ENCODE peak calls at places on chromosomes 6 and 20, in seven cellular contexts. D, K, B, H, W, G and A are unnamed samples.

GRCh38 chr6:151705994-151706733 is 101.3 kb upstream of the ESR1 start:
- DNase-seq in G (no peak), H (no peak), K (no peak), D (no peak), B (no peak), W (no peak), A (no peak)

GRCh38 chr6:159174263-159174974 is 5.2 kb downstream of the FNDC1 start:
- DNase-seq in W (peak; percentile 74), K (no peak), G (peak; percentile 70), D (peak; percentile 74), H (peak; percentile 46), B (peak; percentile 82), A (peak; percentile 38)

GRCh38 chr6:2263896-2264295 is 18.5 kb upstream of the GMDS start:
- DNase-seq in W (no peak), H (no peak), K (no peak), D (no peak), B (no peak), G (no peak), A (no peak)

GRCh38 chr6:24358219-24358821 is 461 bp upstream of the DCDC2 start:
- DNase-seq in B (no peak), D (no peak), G (peak; percentile 24), W (no peak), K (no peak), H (no peak), A (no peak)

GRCh38 chr6:83464741-83465140 is 33.9 kb upstream of the ME1 start:
- DNase-seq in K (no peak), G (no peak), B (no peak), H (no peak), W (no peak), D (no peak), A (peak; percentile 91)

GRCh38 chr6:14849224-14849623 is 396.6 kb upstream of the JARID2 start:
- DNase-seq in W (no peak), B (no peak), H (no peak), D (no peak), G (no peak), K (no peak), A (no peak)

GRCh38 chr6:155200012-155200411 is 63.8 kb upstream of the CLDN20 start:
- DNase-seq in B (no peak), K (no peak), H (no peak), G (no peak), W (no peak), D (no peak), A (no peak)

GRCh38 chr20:1718604-1719384 is 61.2 kb upstream of the SIRPG start:
- DNase-seq in K (no peak), H (no peak), W (no peak), D (peak; percentile 36), B (no peak), G (no peak), A (peak; percentile 98)

GRCh38 chr6:55836945-55837344 is 38.4 kb downstream of the BMP5 start:
- DNase-seq in W (no peak), D (no peak), B (no peak), H (no peak), G (no peak), K (no peak), A (no peak)

GRCh38 chr6:110475255-110475654 is 1.2 kb downstream of the SLC22A16 start:
- DNase-seq in K (peak; percentile 14), D (peak; percentile 12), G (no peak), H (no peak), B (no peak), W (peak; percentile 25), A (no peak)

GRCh38 chr6:156776470-156776840 is 723 bp upstream of the ARID1B start:
- DNase-seq in K (no peak), W (no peak), G (no peak), H (no peak), B (peak; percentile 40), D (peak; percentile 64), A (peak; percentile 17)

GRCh38 chr20:7859371-7859802 is 80.9 kb downstream of the HAO1 start:
- DNase-seq in B (peak; percentile 30), K (no peak), G (no peak), D (peak; percentile 80), W (no peak), H (no peak), A (peak; percentile 72)

GRCh38 chr20:23257106-23257761 is 93.4 kb upstream of the NXT1 start:
- DNase-seq in G (no peak), B (no peak), H (no peak), W (no peak), K (no peak), D (no peak), A (no peak)

GRCh38 chr20:36467076-36467999 is 74.0 kb upstream of the MYL9 start:
- DNase-seq in B (no peak), W (peak; percentile 68), D (peak; percentile 42), H (no peak), G (peak; percentile 50), K (no peak), A (peak; percentile 34)
- H3K4me1 ChIP-seq in B (peaks cover 58% of the 10 kb centered on the region), W (peaks cover 100% of the 10 kb centered on the region), D (peaks cover 55% of the 10 kb centered on the region), H (peaks cover 96% of the 10 kb centered on the region), G (peaks cover 28% of the 10 kb centered on the region), K (peaks cover 90% of the 10 kb centered on the region), A (peaks cover 26% of the 10 kb centered on the region)

DNA sequence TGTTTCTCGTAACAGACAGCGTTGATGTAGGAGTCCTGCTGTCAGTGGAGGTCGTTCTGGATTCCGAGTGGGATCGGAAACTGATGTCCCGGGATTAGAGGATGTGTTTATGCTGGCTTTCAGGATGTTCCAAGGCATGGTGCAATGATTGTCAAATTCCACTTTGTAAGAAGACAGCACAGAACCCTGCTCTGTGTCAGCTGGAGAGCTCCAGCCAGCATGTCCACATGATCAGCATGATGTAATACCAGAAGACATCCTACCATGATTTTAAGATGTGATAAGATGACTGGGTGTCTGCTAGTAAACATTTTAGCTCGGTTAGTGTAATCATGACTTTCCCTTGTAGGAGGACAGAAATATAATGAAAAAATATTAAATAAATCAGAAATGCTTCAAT is 20.3 kb downstream of the ENPP1 start:
- DNase-seq in G (no peak), W (no peak), B (no peak), D (no peak), K (no peak), H (no peak), A (no peak)
- H3K27ac ChIP-seq in G (peak overlapping the region; percentile 61), W (peak overlapping the region; percentile 30), B (no peak overlapping the region), D (no peak overlapping the region), K (no peak overlapping the region), H (no peak overlapping the region), A (no peak overlapping the region)

DNA sequence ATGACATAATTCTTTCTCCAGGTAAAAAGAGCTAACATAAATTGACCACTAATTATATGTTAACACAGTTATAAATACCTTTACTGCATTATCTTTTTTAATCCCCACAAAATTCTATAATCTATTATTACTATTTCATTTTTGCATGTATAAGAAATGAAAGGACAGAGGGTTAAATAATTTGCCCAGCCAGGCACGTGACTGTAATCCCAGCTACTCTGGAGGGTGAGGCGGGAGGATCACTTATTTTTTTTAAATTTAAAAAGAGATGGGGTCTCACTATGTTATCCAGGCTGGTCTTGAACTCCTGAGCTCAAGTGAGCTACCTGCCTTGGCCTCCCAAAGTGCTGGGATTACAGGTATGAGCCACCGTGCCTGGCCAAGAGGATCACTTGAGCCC is 121.9 kb downstream of the SGK1 start:
- DNase-seq in G (no peak), D (no peak), H (no peak), B (no peak), K (no peak), W (no peak), A (no peak)
- TF ChIP-seq CTCF in G (no peak), D (no peak), H (no peak), B (no peak), K (no peak), W (no peak), A (no peak)

GRCh38 chr20:32577657-32578056 is 7.5 kb downstream of the NOL4L start:
- DNase-seq in G (no peak), W (no peak), H (no peak), D (no peak), K (no peak), B (no peak), A (no peak)
- H3K4me1 ChIP-seq in G (no peaks in the 10 kb centered on the region), W (peaks cover 3% of the 10 kb centered on the region), H (peaks cover 15% of the 10 kb centered on the region), D (peaks cover 7% of the 10 kb centered on the region), K (no peaks in the 10 kb centered on the region), B (no peaks in the 10 kb centered on the region), A (no peaks in the 10 kb centered on the region)

DNA sequence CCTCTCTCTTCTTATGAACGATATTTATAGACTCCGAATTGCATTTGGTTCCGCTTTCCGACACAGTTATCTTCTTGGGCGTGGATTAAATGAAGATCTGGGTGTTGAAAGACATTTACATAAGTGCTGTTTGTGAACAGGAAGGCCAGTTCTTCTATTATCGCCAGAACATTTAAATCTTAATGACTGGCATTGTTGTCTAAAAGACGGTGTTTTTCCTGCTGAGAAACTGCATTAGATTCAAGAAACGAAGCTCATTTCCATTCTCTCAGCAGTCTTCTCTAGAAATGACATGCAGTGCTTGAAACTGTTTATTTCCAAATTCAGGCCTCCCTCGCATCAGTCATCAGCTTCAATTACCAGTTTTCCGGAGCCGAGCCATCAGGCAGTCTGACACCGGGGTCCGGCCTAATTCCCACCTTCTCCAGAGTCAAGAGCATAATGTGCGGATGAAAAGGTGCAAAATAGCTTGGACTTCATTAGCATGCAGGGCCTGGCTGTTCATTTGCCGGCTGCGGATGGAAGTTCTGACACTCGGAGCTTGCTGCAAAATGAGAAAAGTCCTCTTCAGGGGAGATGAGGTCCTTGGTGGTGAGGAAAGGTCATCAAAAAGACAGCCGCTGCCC is 15.9 kb downstream of the LINC00237 start:
- DNase-seq in H (no peak), G (no peak), W (no peak), B (no peak), D (no peak), K (no peak), A (no peak)
- H3K27ac ChIP-seq in H (no peak overlapping the region), G (no peak overlapping the region), W (no peak overlapping the region), B (no peak overlapping the region), D (no peak overlapping the region), K (no peak overlapping the region), A (no peak overlapping the region)

GRCh38 chr6:100228437-100229424 is 234.7 kb upstream of the MCHR2 start:
- DNase-seq in K (no peak), D (peak; percentile 63), B (peak; percentile 67), W (peak; percentile 72), G (peak; percentile 32), H (peak; percentile 51), A (peak; percentile 64)
- TF ChIP-seq CTCF in K (peak; percentile 14), D (peak; percentile 36), B (peak; percentile 33), W (peak; percentile 10), G (no peak), H (no peak), A (peak; percentile 11)

DNA sequence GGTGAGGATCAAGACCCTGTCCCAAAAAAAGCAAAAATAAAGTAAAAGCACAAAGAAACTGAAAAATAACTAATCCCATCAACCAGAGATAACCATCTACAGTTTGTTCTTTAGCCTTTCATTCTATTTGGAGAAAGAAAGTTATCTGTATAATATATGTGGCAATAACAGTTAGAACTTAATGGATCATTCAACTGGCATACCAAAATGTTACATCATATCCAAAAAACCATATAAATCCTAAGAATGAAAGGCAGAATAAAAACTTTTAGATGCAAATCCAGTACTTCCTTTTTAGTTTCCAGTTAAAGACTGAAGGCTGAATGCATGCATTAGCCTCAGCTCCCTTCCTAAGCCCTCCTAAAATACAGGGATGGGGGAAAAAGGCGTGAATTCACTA is 25.2 kb downstream of the ILRUN start:
- DNase-seq in H (no peak), D (peak; percentile 37), W (no peak), K (no peak), B (no peak), G (no peak), A (no peak)
- H3K4me1 ChIP-seq in H (peaks cover 60% of the 10 kb centered on the region), D (peaks cover 16% of the 10 kb centered on the region), W (peaks cover 52% of the 10 kb centered on the region), K (peaks cover 23% of the 10 kb centered on the region), B (peaks cover 19% of the 10 kb centered on the region), G (peaks cover 3% of the 10 kb centered on the region), A (peaks cover 22% of the 10 kb centered on the region)